ENCODE peak calls at places on chromosomes 11 and 22, in seven cellular contexts. A is mesendoderm, V is GM23248, Q is AG09319, U is sciatic nerve, B is left ventricle myocardium inferior, P is C1 segment of cervical spinal cord. M is an unnamed sample.

GRCh38 chr11:76371170-76371569 is 9.8 kb downstream of the THAP12 start:
- DNase-seq in V (peak; percentile 91), A (no peak), P (no peak), U (no peak), Q (no peak), B (no peak), M (peak; percentile 35)

GRCh38 chr11:3368199-3368598 is 10.7 kb downstream of the ZNF195 start:
- DNase-seq in U (no peak), P (no peak), Q (no peak), V (no peak), A (no peak), B (no peak), M (no peak)

GRCh38 chr11:71200761-71201160 is 51.6 kb downstream of the SHANK2 start:
- DNase-seq in Q (no peak), A (no peak), B (no peak), P (no peak), U (no peak), V (no peak), M (no peak)

GRCh38 chr11:97979741-97980140 is 1041.0 kb upstream of the CNTN5 start:
- DNase-seq in V (peak; percentile 36), Q (no peak), B (no peak), U (no peak), A (no peak), P (no peak), M (no peak)

GRCh38 chr11:69000831-69001245 is 12.2 kb downstream of the MRGPRF start:
- DNase-seq in B (no peak), U (peak; percentile 72), A (no peak), P (no peak), V (peak; percentile 95), Q (peak; percentile 70), M (no peak)

GRCh38 chr11:69509846-69510390 is 28.5 kb downstream of the LINC01488 start:
- DNase-seq in P (no peak), Q (no peak), V (no peak), U (peak; percentile 56), A (no peak), B (no peak), M (no peak)

GRCh38 chr22:28344893-28345292 is 334.7 kb downstream of the TTC28 start:
- DNase-seq in B (no peak), A (no peak), Q (peak; percentile 8), U (no peak), V (peak; percentile 37), P (no peak), M (no peak)

GRCh38 chr22:44586337-44586990 is 88.4 kb upstream of the RTL6 start:
- DNase-seq in V (no peak), U (no peak), Q (no peak), A (peak; percentile 14), P (no peak), B (peak; percentile 2), M (no peak)

GRCh38 chr11:101127699-101128570 is 1.7 kb downstream of the PGR start:
- DNase-seq in P (no peak), B (peak; percentile 33), A (peak; percentile 46), V (peak; percentile 14), U (peak; percentile 59), Q (no peak), M (no peak)

GRCh38 chr11:61132646-61133045 is 28.6 kb downstream of the VPS37C start:
- DNase-seq in A (no peak), Q (no peak), U (no peak), P (no peak), V (no peak), B (no peak), M (no peak)

GRCh38 chr22:24391836-24392217 is 35.6 kb upstream of the ADORA2A start:
- DNase-seq in B (no peak), P (no peak), A (no peak), V (peak; percentile 79), Q (peak; percentile 52), U (no peak), M (no peak)

GRCh38 chr11:60769273-60769672 is 12.6 kb downstream of the MS4A15 start:
- DNase-seq in Q (no peak), B (no peak), P (no peak), A (peak; percentile 7), V (no peak), U (no peak), M (no peak)

GRCh38 chr11:116459233-116459632 is 313.6 kb downstream of the BUD13 start:
- DNase-seq in Q (no peak), A (peak; percentile 37), V (no peak), B (no peak), P (no peak), U (no peak), M (no peak)

GRCh38 chr22:46057206-46057605 is 80.2 kb upstream of the WNT7B start:
- DNase-seq in B (peak; percentile 27), V (peak; percentile 70), A (no peak), U (peak; percentile 64), Q (no peak), P (no peak), M (no peak)

GRCh38 chr11:68025047-68025446 is 5.4 kb upstream of the NDUFS8 start:
- DNase-seq in V (no peak), U (no peak), P (no peak), Q (no peak), A (no peak), B (no peak), M (peak; percentile 48)

GRCh38 chr11:2834893-2835767 is 50.4 kb downstream of the CDKN1C start:
- DNase-seq in Q (no peak), V (no peak), U (no peak), B (no peak), A (peak; percentile 15), P (no peak), M (no peak)

GRCh38 chr22:44574057-44574456 is 76.0 kb upstream of the RTL6 start:
- DNase-seq in P (no peak), B (no peak), Q (peak; percentile 79), A (no peak), U (peak; percentile 50), V (peak; percentile 94), M (no peak)

GRCh38 chr11:110762596-110762995 is 50.4 kb upstream of the ARHGAP20 start:
- DNase-seq in P (no peak), A (no peak), B (no peak), Q (no peak), V (peak; percentile 67), U (no peak), M (no peak)

GRCh38 chr11:133893381-133893780 is 48.1 kb upstream of the SPATA19 start:
- DNase-seq in V (no peak), Q (no peak), U (no peak), B (no peak), A (no peak), P (no peak), M (no peak)

GRCh38 chr11:102305352-102306047 is 11.8 kb upstream of the BIRC3 start:
- DNase-seq in Q (no peak), P (no peak), B (no peak), V (no peak), A (no peak), U (no peak), M (no peak)

GRCh38 chr11:32613500-32614151 is 30.0 kb downstream of the EIF3M start:
- DNase-seq in B (no peak), U (no peak), Q (no peak), V (no peak), A (no peak), P (no peak), M (no peak)

GRCh38 chr22:50739894-50740293 is 1.9 kb downstream of the ACR start:
- DNase-seq in U (no peak), V (no peak), A (no peak), B (no peak), Q (no peak), P (no peak), M (no peak)

GRCh38 chr11:123973816-123974215 is 3.8 kb downstream of the OR10S1 start:
- DNase-seq in P (no peak), V (peak; percentile 91), A (no peak), B (no peak), U (no peak), Q (no peak), M (no peak)

GRCh38 chr11:69371731-69372588 is 78.0 kb downstream of the MYEOV start:
- DNase-seq in Q (no peak), B (peak; percentile 6), V (no peak), U (peak; percentile 45), P (no peak), A (no peak), M (no peak)

GRCh38 chr11:83628622-83629347 is 342.6 kb upstream of the CCDC90B start:
- DNase-seq in V (no peak), Q (no peak), A (no peak), B (no peak), U (no peak), P (no peak), M (no peak)

GRCh38 chr22:44180706-44181032 is at the start of gene PARVG:
- DNase-seq in U (no peak), V (no peak), B (no peak), A (peak; percentile 59), Q (no peak), P (no peak), M (no peak)

GRCh38 chr11:69640260-69640994 is 529 bp upstream of the CCND1 start:
- DNase-seq in V (peak; percentile 78), P (no peak), Q (no peak), U (peak; percentile 77), A (no peak), B (peak; percentile 44), M (peak; percentile 42)

GRCh38 chr22:42773161-42773560 is 52.5 kb upstream of the A4GALT start:
- DNase-seq in A (peak; percentile 89), V (no peak), B (no peak), U (no peak), Q (no peak), P (no peak), M (no peak)

GRCh38 chr11:72411623-72412532 is 22.5 kb downstream of the CLPB start:
- DNase-seq in B (no peak), Q (no peak), U (no peak), P (peak; percentile 54), V (no peak), A (peak; percentile 71), M (peak; percentile 82)

GRCh38 chr11:69373251-69373635 is 79.3 kb downstream of the MYEOV start:
- DNase-seq in P (no peak), U (peak; percentile 6), V (no peak), A (no peak), B (no peak), Q (no peak), M (no peak)

GRCh38 chr11:96054870-96055705 is 131.2 kb upstream of the MTMR2 start:
- DNase-seq in P (no peak), V (peak; percentile 66), B (no peak), U (no peak), Q (no peak), A (peak; percentile 71), M (peak; percentile 61)

GRCh38 chr11:80241766-80242165 is 800.9 kb upstream of the TENM4 start:
- DNase-seq in U (no peak), V (no peak), B (no peak), P (no peak), Q (no peak), A (no peak), M (no peak)